ENCODE peak calls at places on chromosomes 16 and 17, in eight cellular contexts. K is GM23338, Z is HCT116, V is SK-N-SH, L is GM12878, W is K562, X is HepG2, Y is H1. T is an unnamed sample.

GRCh38 chr16:2329532-2329931 is 11.0 kb downstream of the ABCA3 start:
- DNase-seq in K (peak), Z (no peak), V (no peak), L (no peak), W (no peak), X (no peak), Y (no peak), T (no peak)

GRCh38 chr17:18246880-18247612 is 11.5 kb downstream of the FLII start:
- DNase-seq in K (peak), Z (no peak), V (peak), L (no peak), W (peak), X (no peak), Y (peak), T (peak)

GRCh38 chr16:3131755-3132377 is 3.0 kb upstream of the ZNF213 start:
- DNase-seq in K (peak), Z (no peak), V (peak), L (no peak), W (peak), X (peak), Y (no peak), T (peak)

GRCh38 chr17:57689254-57689653 is 55.8 kb downstream of the CCDC182 start:
- DNase-seq in K (no peak), Z (no peak), V (no peak), L (no peak), W (no peak), X (no peak), Y (no peak), T (no peak)

GRCh38 chr17:44878627-44879221 is 20.5 kb downstream of the EFTUD2 start:
- DNase-seq in K (peak), Z (peak), V (peak), L (no peak), W (peak), X (peak), Y (no peak), T (peak)

GRCh38 chr17:57889892-57890856 is 40.3 kb upstream of the MRPS23 start:
- DNase-seq in K (no peak), Z (peak), V (peak), L (no peak), W (no peak), X (no peak), Y (no peak), T (peak)

GRCh38 chr17:29179232-29180036 is 764 bp downstream of the MYO18A start:
- DNase-seq in K (peak), Z (no peak), V (peak), L (no peak), W (peak), X (peak), Y (peak), T (peak)

GRCh38 chr16:17329412-17329811 is 141.3 kb downstream of the XYLT1 start:
- DNase-seq in K (no peak), Z (no peak), V (no peak), L (no peak), W (no peak), X (no peak), Y (no peak), T (no peak)

GRCh38 chr16:66486773-66487579 is 59.9 kb downstream of the BEAN1 start:
- DNase-seq in K (no peak), Z (no peak), V (peak), L (no peak), W (no peak), X (no peak), Y (no peak), T (peak)

GRCh38 chr16:59848314-59848713 is 1114.2 kb upstream of the GOT2 start:
- DNase-seq in K (no peak), Z (no peak), V (no peak), L (no peak), W (no peak), X (no peak), Y (no peak), T (no peak)

GRCh38 chr17:413016-413350 is 60.4 kb upstream of the RPH3AL start:
- DNase-seq in K (no peak), Z (no peak), V (no peak), L (no peak), W (no peak), X (no peak), Y (no peak), T (no peak)

GRCh38 chr17:31541559-31541958 is 150.1 kb downstream of the RAB11FIP4 start:
- DNase-seq in K (peak), Z (no peak), V (no peak), L (no peak), W (no peak), X (peak), Y (no peak), T (no peak)

GRCh38 chr17:66514227-66514806 is 211.9 kb downstream of the PRKCA start:
- DNase-seq in K (no peak), Z (no peak), V (no peak), L (no peak), W (no peak), X (no peak), Y (no peak), T (no peak)

GRCh38 chr17:19672009-19672837 is 23.7 kb downstream of the ALDH3A2 start:
- DNase-seq in K (no peak), Z (no peak), V (no peak), L (no peak), W (no peak), X (peak), Y (no peak), T (peak)

GRCh38 chr16:27826081-27826892 is 237.2 kb downstream of the GSG1L start:
- DNase-seq in K (no peak), Z (no peak), V (no peak), L (no peak), W (no peak), X (no peak), Y (no peak), T (no peak)

GRCh38 chr16:23908790-23909189 is 73.0 kb downstream of the PRKCB start:
- DNase-seq in K (no peak), Z (no peak), V (no peak), L (no peak), W (no peak), X (no peak), Y (no peak), T (no peak)

GRCh38 chr16:10729649-10730048 is 14.0 kb upstream of the NUBP1 start:
- DNase-seq in K (peak), Z (peak), V (no peak), L (no peak), W (no peak), X (no peak), Y (no peak), T (no peak)

GRCh38 chr16:86929149-86929871 is 351.0 kb downstream of the FOXL1 start:
- DNase-seq in K (no peak), Z (no peak), V (no peak), L (no peak), W (peak), X (no peak), Y (no peak), T (peak)

GRCh38 chr17:57160624-57161023 is 75.6 kb downstream of the AKAP1 start:
- DNase-seq in K (no peak), Z (no peak), V (no peak), L (no peak), W (no peak), X (no peak), Y (no peak), T (no peak)

GRCh38 chr17:4375039-4375748 is 8.7 kb upstream of the UBE2G1 start:
- DNase-seq in K (no peak), Z (no peak), V (no peak), L (peak), W (no peak), X (no peak), Y (no peak), T (no peak)

GRCh38 chr17:38703742-38704644 is 1.1 kb upstream of the MLLT6 start:
- DNase-seq in K (peak), Z (peak), V (peak), L (no peak), W (peak), X (peak), Y (peak), T (peak)

GRCh38 chr17:82334204-82334621 is 647 bp upstream of the SECTM1 start:
- DNase-seq in K (no peak), Z (no peak), V (no peak), L (no peak), W (no peak), X (no peak), Y (no peak), T (no peak)

GRCh38 chr17:68101075-68101991 is 65.8 kb downstream of the KPNA2 start:
- DNase-seq in K (peak), Z (peak), V (peak), L (no peak), W (peak), X (peak), Y (peak), T (peak)

GRCh38 chr16:75477680-75478473 is 13.4 kb upstream of the TMEM170A start:
- DNase-seq in K (no peak), Z (no peak), V (no peak), L (no peak), W (no peak), X (no peak), Y (no peak), T (no peak)

GRCh38 chr16:56936491-56936890 is 4.5 kb downstream of the HERPUD1 start:
- DNase-seq in K (no peak), Z (no peak), V (no peak), L (no peak), W (no peak), X (no peak), Y (no peak), T (no peak)

GRCh38 chr16:56933266-56933619 is 1.3 kb downstream of the HERPUD1 start:
- DNase-seq in K (peak), Z (no peak), V (no peak), L (no peak), W (no peak), X (no peak), Y (no peak), T (no peak)

GRCh38 chr16:56933828-56934598 is 2.1 kb downstream of the HERPUD1 start:
- DNase-seq in K (no peak), Z (no peak), V (no peak), L (no peak), W (no peak), X (no peak), Y (no peak), T (no peak)

GRCh38 chr16:56936950-56937349 is 5.0 kb downstream of the HERPUD1 start:
- DNase-seq in K (no peak), Z (no peak), V (no peak), L (no peak), W (no peak), X (no peak), Y (no peak), T (no peak)

DNA sequence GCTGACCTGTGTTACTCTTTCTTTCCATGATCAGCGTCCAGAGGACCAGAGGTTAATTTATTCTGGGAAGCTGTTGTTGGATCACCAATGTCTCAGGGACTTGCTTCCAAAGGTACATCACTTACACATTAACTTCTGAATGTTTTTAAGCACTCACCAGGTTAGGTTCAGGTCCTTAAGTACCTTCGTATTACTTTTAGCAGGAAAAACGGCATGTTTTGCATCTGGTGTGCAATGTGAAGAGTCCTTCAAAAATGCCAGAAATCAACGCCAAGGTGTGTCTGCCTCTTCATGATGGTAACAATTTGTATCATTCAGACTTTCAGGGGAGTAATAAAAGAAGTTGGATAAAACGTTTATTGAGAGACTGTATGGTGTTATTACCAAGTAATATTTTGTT is 3.3 kb downstream of the HERPUD1 start:
- DNase-seq in K (no peak), Z (no peak), V (no peak), L (no peak), W (no peak), X (no peak), Y (no peak), T (no peak)
- H3K4me2 ChIP-seq in K (no peak), Z (no peak), V (peak), L (peak), W (peak), X (peak), Y (no peak), T (peak)

DNA sequence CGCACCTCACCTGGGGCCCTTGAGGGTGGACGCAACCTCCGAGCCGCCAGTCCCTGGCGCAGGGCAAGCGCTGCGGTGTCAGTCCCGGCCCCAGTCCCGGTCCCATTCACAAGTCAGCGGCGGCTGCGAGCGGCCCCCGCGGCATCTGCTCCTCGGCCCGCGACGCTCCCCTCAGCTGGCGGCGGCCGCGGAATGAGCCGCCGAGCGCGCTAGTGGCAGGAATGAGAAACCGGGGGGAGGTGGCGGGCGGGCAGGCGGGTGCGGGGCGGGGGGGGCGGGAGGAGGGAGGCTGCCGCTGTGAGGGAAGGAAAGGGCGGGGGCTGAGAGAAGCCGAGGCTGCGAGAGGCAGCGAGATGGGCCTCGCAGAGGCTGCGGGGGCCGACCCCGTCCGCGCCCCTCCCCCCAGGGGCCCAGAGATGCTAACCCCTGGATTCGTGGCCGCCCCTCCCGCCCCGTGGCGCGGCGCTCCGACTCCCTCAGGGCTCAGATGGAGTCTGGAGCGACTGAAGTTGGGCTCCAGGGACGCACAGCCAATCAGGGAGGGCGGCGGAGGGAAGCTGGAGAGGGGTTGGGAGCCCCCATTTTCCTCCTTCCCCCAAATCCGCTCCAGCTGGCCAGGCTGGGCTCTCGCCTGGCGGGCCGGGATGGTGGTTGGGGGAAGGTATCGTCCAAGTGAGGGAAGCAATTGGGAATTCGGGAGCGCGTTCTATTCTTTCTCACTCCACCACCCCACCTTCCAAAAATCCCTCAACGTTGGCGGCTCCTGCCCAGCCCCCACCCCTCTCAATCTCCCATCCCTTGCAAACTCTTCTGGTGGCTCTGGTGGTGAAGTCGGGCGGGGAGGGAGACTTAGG is at the start of gene CDH11:
- DNase-seq in K (peak), Z (no peak), V (peak), L (no peak), W (no peak), X (no peak), Y (no peak), T (peak)
- TF ChIP-seq POLR2AphosphoS5 in K (no peak), Z (no peak), V (peak), L (no peak), W (no peak), X (no peak), Y (no peak), T (peak)

GRCh38 chr17:15341966-15342365 is 569 bp upstream of the TEKT3 start:
- DNase-seq in K (no peak), Z (no peak), V (no peak), L (no peak), W (no peak), X (no peak), Y (no peak), T (no peak)

GRCh38 chr17:15340966-15341365 is 431 bp downstream of the TEKT3 start:
- DNase-seq in K (peak), Z (no peak), V (peak), L (no peak), W (no peak), X (no peak), Y (no peak), T (no peak)

GRCh38 chr17:15342460-15342859 is 1.1 kb upstream of the TEKT3 start:
- DNase-seq in K (no peak), Z (no peak), V (no peak), L (no peak), W (no peak), X (no peak), Y (no peak), T (no peak)

GRCh38 chr17:15343749-15344148 is 2.4 kb upstream of the TEKT3 start:
- DNase-seq in K (no peak), Z (no peak), V (no peak), L (no peak), W (no peak), X (no peak), Y (no peak), T (no peak)

DNA sequence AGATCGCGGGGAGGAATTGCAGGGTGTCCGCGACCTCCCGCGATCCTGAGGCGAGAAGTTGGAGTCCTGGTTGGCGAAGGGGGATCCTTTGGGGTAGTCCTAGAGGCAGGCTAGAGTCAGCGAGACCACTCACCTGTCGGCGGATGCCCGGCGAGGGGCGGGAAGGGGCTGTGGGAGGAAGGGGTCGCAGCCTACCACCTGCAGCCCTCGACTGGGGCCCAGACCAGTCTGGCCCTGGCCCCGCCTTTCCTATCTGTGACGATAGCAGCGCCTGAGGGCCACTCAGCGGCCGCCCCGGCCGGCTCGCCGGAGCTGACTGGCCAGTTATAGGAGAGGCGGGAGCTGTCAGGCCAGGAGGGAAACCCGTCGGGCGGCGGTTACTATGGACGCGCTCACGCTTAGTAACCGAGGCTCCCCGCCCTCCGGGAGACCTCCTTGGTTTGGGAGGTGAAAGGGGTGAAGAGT is at the start of gene TEKT3:
- DNase-seq in K (peak), Z (no peak), V (peak), L (no peak), W (peak), X (no peak), Y (peak), T (peak)
- H3K4me2 ChIP-seq in K (peak), Z (no peak), V (peak), L (no peak), W (peak), X (no peak), Y (peak), T (peak)

GRCh38 chr17:76080207-76080933 is 1.4 kb downstream of the ZACN start:
- DNase-seq in K (peak), Z (no peak), V (peak), L (no peak), W (no peak), X (no peak), Y (no peak), T (no peak)
- TF ChIP-seq POLR2AphosphoS5 in K (peak), Z (peak), V (peak), L (no peak), W (no peak), X (peak), Y (peak), T (no peak)

DNA sequence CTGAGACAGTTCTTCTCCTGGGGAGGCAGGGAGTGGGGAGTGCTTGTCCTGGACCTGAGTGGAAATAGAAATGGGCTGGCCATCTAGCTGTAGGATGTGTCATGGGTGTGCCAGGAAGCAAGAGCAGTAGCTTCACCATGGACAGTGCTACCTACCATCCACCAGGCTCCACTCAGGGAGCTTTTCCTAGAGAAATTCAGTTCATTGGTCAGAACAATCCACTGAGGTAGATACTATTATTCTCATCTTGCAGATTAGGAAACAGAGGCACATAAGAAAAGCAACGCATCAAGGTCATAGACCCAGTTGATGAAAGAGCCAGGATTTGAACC is 372.0 kb downstream of the SLC39A11 start:
- DNase-seq in K (no peak), Z (no peak), V (no peak), L (no peak), W (no peak), X (no peak), Y (no peak), T (no peak)
- H3K4me2 ChIP-seq in K (no peak), Z (no peak), V (no peak), L (no peak), W (no peak), X (no peak), Y (no peak), T (no peak)

T was measured in endothelial cell of umbilical vein.